ENCODE peak calls at places on chromosomes 5 and 9, in nine cellular contexts. D is GM12865, S is GM06990, P is psoas muscle, Z is AG04450, H is mesenchymal stem cell, Q is fibroblast of lung, M is cardiac muscle cell, V is kidney. K is an unnamed sample.

GRCh38 chr5:134258896-134259295 is 33.0 kb upstream of the PPP2CA start:
- DNase-seq in D (no peak), S (no peak), P (no peak), Z (no peak), H (no peak), Q (no peak), M (no peak), V (no peak), K (no peak)

GRCh38 chr9:89256225-89256624 is 54.8 kb upstream of the CKS2 start:
- DNase-seq in D (no peak), S (no peak), P (no peak), Z (no peak), H (no peak), Q (no peak), M (no peak), V (no peak), K (no peak)

GRCh38 chr9:121309833-121310425 is 42.0 kb downstream of the GSN start:
- DNase-seq in D (no peak), S (no peak), P (no peak), Z (no peak), H (no peak), Q (no peak), M (no peak), V (no peak), K (no peak)

GRCh38 chr5:16992444-16992843 is 56.4 kb upstream of the MYO10 start:
- DNase-seq in D (no peak), S (no peak), P (no peak), Z (no peak), H (no peak), Q (no peak), M (no peak), V (no peak), K (no peak)

GRCh38 chr5:126808619-126809018 is 31.7 kb downstream of the LMNB1 start:
- DNase-seq in D (peak), S (no peak), P (no peak), Z (no peak), H (peak), Q (peak), M (peak), V (no peak), K (no peak)

GRCh38 chr5:155290937-155291336 is 277.4 kb downstream of the KIF4B start:
- DNase-seq in D (no peak), S (no peak), P (no peak), Z (no peak), H (no peak), Q (no peak), M (no peak), V (no peak), K (no peak)

GRCh38 chr5:83467315-83468044 is 4.1 kb upstream of the VCAN start:
- DNase-seq in D (peak), S (no peak), P (peak), Z (no peak), H (no peak), Q (peak), M (no peak), V (peak), K (peak)

GRCh38 chr9:127216210-127216887 is 48.2 kb upstream of the GARNL3 start:
- DNase-seq in D (no peak), S (no peak), P (no peak), Z (no peak), H (no peak), Q (no peak), M (no peak), V (peak), K (no peak)

GRCh38 chr5:151805414-151806225 is 33.9 kb downstream of the G3BP1 start:
- DNase-seq in D (no peak), S (no peak), P (no peak), Z (no peak), H (peak), Q (peak), M (no peak), V (no peak), K (no peak)

GRCh38 chr5:32949571-32949970 is 238.4 kb downstream of the NPR3 start:
- DNase-seq in D (no peak), S (no peak), P (no peak), Z (no peak), H (no peak), Q (no peak), M (no peak), V (no peak), K (no peak)

GRCh38 chr5:40432836-40433235 is 246.9 kb upstream of the PTGER4 start:
- DNase-seq in D (no peak), S (no peak), P (no peak), Z (no peak), H (no peak), Q (no peak), M (no peak), V (no peak), K (no peak)

GRCh38 chr5:135715267-135716050 is 119.0 kb upstream of the SLC25A48 start:
- DNase-seq in D (no peak), S (no peak), P (no peak), Z (no peak), H (no peak), Q (no peak), M (no peak), V (no peak), K (no peak)

GRCh38 chr9:36187414-36187813 is 3.3 kb upstream of the CLTA start:
- DNase-seq in D (peak), S (peak), P (no peak), Z (peak), H (peak), Q (peak), M (no peak), V (no peak), K (no peak)

GRCh38 chr5:78162253-78162862 is 132.1 kb downstream of the AP3B1 start:
- DNase-seq in D (peak), S (no peak), P (no peak), Z (no peak), H (peak), Q (peak), M (peak), V (no peak), K (no peak)

GRCh38 chr9:81522721-81523551 is 166.4 kb downstream of the TLE1 start:
- DNase-seq in D (peak), S (no peak), P (no peak), Z (peak), H (peak), Q (peak), M (peak), V (no peak), K (no peak)

GRCh38 chr9:79968533-79968932 is 396.8 kb downstream of the TLE4 start:
- DNase-seq in D (no peak), S (no peak), P (no peak), Z (no peak), H (no peak), Q (no peak), M (no peak), V (no peak), K (no peak)

GRCh38 chr9:136728548-136729123 is 14.1 kb downstream of the LCN10 start:
- DNase-seq in D (peak), S (peak), P (no peak), Z (no peak), H (peak), Q (peak), M (peak), V (peak), K (no peak)

GRCh38 chr5:142587354-142587965 is 98.4 kb downstream of the FGF1 start:
- DNase-seq in D (peak), S (no peak), P (no peak), Z (peak), H (peak), Q (peak), M (peak), V (no peak), K (peak)

GRCh38 chr5:159071382-159071781 is 28.3 kb downstream of the EBF1 start:
- DNase-seq in D (no peak), S (no peak), P (no peak), Z (no peak), H (no peak), Q (no peak), M (no peak), V (no peak), K (no peak)

GRCh38 chr5:109830955-109831502 is 141.3 kb downstream of the MAN2A1 start:
- DNase-seq in D (no peak), S (no peak), P (no peak), Z (no peak), H (peak), Q (no peak), M (no peak), V (no peak), K (no peak)

GRCh38 chr9:32384002-32384363 is 460 bp upstream of the ACO1 start:
- DNase-seq in D (no peak), S (no peak), P (no peak), Z (no peak), H (no peak), Q (no peak), M (no peak), V (no peak), K (no peak)

GRCh38 chr9:80793706-80794105 is 895.6 kb downstream of the TLE1 start:
- DNase-seq in D (no peak), S (no peak), P (no peak), Z (no peak), H (no peak), Q (no peak), M (no peak), V (no peak), K (no peak)

GRCh38 chr5:2715856-2716255 is 35.6 kb downstream of the IRX2 start:
- DNase-seq in D (no peak), S (no peak), P (no peak), Z (no peak), H (no peak), Q (no peak), M (no peak), V (no peak), K (no peak)

GRCh38 chr5:17831279-17831678 is 197.0 kb downstream of the TAF11L14 start:
- DNase-seq in D (no peak), S (no peak), P (no peak), Z (no peak), H (no peak), Q (no peak), M (peak), V (no peak), K (no peak)

GRCh38 chr5:31100047-31100575 is 93.4 kb upstream of the CDH6 start:
- DNase-seq in D (no peak), S (no peak), P (no peak), Z (no peak), H (no peak), Q (no peak), M (no peak), V (no peak), K (no peak)
- H3K4me3 ChIP-seq in D (no peak), S (no peak), P (no peak), Z (no peak), H (no peak), Q (no peak), M (no peak), V (no peak), K (no peak)

DNA sequence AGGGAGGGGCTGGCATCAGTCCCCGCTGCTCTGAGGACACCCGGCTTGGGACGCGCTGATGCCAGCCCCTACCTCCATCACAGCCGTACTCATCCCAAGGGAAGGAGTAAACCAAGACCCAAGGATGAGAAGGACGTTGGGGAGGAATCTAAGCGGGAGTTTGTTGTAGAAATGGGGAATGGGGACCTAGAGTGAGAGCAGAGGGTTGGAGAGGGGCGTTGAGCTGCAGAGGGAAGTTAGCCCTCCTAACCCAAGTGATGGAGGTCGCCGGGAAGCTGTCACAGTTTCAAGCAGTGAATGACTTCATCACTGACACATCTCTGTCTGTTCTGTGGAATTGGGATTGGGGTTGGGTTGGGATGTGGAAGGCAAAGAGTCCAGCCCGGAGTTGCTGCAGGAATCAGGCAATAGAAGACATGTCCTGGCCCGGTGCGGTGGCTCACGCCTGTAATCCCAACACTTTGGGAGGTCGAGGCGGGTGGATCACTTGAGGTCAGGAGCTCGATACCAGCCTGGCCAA is 759 bp upstream of the SUSD1 start:
- DNase-seq in D (no peak), S (no peak), P (no peak), Z (no peak), H (no peak), Q (no peak), M (no peak), V (no peak), K (no peak)
- H3K4me3 ChIP-seq in D (no peak), S (peak), P (no peak), Z (no peak), H (peak), Q (no peak), M (peak), V (no peak), K (peak)

DNA sequence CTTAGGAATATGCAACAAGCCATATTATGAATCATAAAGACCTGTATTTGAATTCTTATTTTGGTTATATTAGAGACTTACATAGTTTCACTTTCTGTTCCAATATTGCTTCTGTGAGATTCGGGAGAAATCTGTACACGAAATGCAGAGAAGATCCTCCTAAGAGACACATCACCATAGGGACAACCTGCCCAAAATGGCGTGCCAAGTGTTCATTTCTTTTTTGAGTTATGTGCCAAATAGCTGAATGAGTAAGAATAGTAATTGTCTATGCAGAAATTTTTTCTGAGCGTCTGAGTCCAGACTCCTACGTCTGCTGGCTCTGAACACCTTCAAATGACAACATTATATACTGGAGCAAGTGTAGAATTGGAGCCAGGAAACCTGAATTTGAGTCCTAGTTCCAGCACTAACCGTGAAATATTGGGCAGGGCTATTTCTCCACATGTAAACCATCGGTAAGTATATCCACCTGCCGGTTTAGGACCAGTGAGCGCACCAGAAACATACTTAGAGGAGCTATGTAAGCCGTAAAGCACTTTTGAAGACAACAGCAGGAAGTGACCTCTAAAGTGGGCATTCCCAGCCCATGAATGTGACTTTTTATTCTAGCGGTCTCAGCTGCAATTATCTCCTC is 163.9 kb upstream of the DMRT1 start:
- DNase-seq in D (no peak), S (no peak), P (no peak), Z (no peak), H (no peak), Q (peak), M (no peak), V (no peak), K (no peak)
- H3K4me3 ChIP-seq in D (peak), S (no peak), P (peak), Z (peak), H (peak), Q (peak), M (no peak), V (peak), K (peak)

GRCh38 chr9:7735311-7735710 is 64.3 kb downstream of the DMAC1 start:
- DNase-seq in D (no peak), S (no peak), P (no peak), Z (no peak), H (no peak), Q (no peak), M (no peak), V (no peak), K (no peak)
- H3K4me3 ChIP-seq in D (no peak), S (no peak), P (no peak), Z (no peak), H (no peak), Q (no peak), M (no peak), V (no peak), K (no peak)